ENCODE peak calls at places on chromosomes 2 and 18, in five cellular contexts. E is upper lobe of left lung, L is sigmoid colon, F is K562, Y is breast epithelium. A is an unnamed sample.

GRCh38 chr18:79782566-79783308 is 15.0 kb upstream of the KCNG2 start:
- DNase-seq in E (peak; percentile 10), L (peak; percentile 52), F (no peak), Y (no peak), A (no peak)

GRCh38 chr2:232689152-232689910 is 7.8 kb upstream of the GIGYF2 start:
- DNase-seq in E (no peak), L (no peak), F (no peak), Y (no peak), A (no peak)

GRCh38 chr2:58620127-58620526 is 379.0 kb upstream of the FANCL start:
- DNase-seq in E (no peak), L (no peak), F (no peak), Y (no peak), A (no peak)

GRCh38 chr2:181973379-181973778 is 12.3 kb upstream of the PPP1R1C start:
- DNase-seq in E (no peak), L (no peak), F (no peak), Y (no peak), A (no peak)

GRCh38 chr2:215970425-215970824 is 42.9 kb downstream of the MREG start:
- DNase-seq in E (no peak), L (no peak), F (no peak), Y (no peak), A (no peak)

GRCh38 chr2:133641497-133641896 is 73.2 kb upstream of the NCKAP5 start:
- DNase-seq in E (peak; percentile 52), L (no peak), F (no peak), Y (peak; percentile 89), A (no peak)

GRCh38 chr2:60558536-60558935 is 5.1 kb upstream of the BCL11A start:
- DNase-seq in E (no peak), L (no peak), F (no peak), Y (no peak), A (no peak)

GRCh38 chr2:173290518-173290917 is 64.2 kb upstream of the CDCA7 start:
- DNase-seq in E (no peak), L (no peak), F (no peak), Y (no peak), A (no peak)

GRCh38 chr2:47152803-47153202 is 2.3 kb downstream of the STPG4 start:
- DNase-seq in E (no peak), L (no peak), F (no peak), Y (no peak), A (no peak)

GRCh38 chr2:120670771-120671480 is 64.7 kb upstream of the GLI2 start:
- DNase-seq in E (no peak), L (peak; percentile 50), F (no peak), Y (no peak), A (no peak)

GRCh38 chr2:158202151-158202778 is 100.6 kb downstream of the UPP2 start:
- DNase-seq in E (no peak), L (no peak), F (no peak), Y (no peak), A (no peak)

GRCh38 chr2:145380436-145381017 is 860.6 kb upstream of the ZEB2 start:
- DNase-seq in E (no peak), L (no peak), F (no peak), Y (no peak), A (no peak)

GRCh38 chr2:233208382-233209116 is 42.9 kb upstream of the ATG16L1 start:
- DNase-seq in E (no peak), L (no peak), F (no peak), Y (no peak), A (no peak)

GRCh38 chr2:24362253-24362652 is 1.9 kb upstream of the ITSN2 start:
- DNase-seq in E (no peak), L (no peak), F (no peak), Y (no peak), A (no peak)

GRCh38 chr2:10028988-10029874 is 14.1 kb upstream of the KLF11 start:
- DNase-seq in E (peak; percentile 83), L (peak; percentile 82), F (peak; percentile 92), Y (no peak), A (peak; percentile 66)

GRCh38 chr2:192183296-192183695 is 11.4 kb downstream of the TMEFF2 start:
- DNase-seq in E (no peak), L (no peak), F (no peak), Y (no peak), A (no peak)

GRCh38 chr2:96887419-96888081 is 17.7 kb upstream of the SEMA4C start:
- DNase-seq in E (no peak), L (peak; percentile 90), F (no peak), Y (no peak), A (no peak)

GRCh38 chr2:188746727-188747126 is 227.4 kb upstream of the COL3A1 start:
- DNase-seq in E (no peak), L (no peak), F (no peak), Y (no peak), A (no peak)

GRCh38 chr2:17935242-17935885 is 56.9 kb downstream of the KCNS3 start:
- DNase-seq in E (no peak), L (no peak), F (no peak), Y (no peak), A (no peak)

GRCh38 chr18:51153659-51154371 is 43.7 kb downstream of the MEX3C start:
- DNase-seq in E (no peak), L (no peak), F (no peak), Y (no peak), A (peak; percentile 38)

GRCh38 chr18:28757466-28758008 is 580.6 kb upstream of the CDH2 start:
- DNase-seq in E (no peak), L (no peak), F (no peak), Y (no peak), A (no peak)

GRCh38 chr2:27932396-27932795 is 41.9 kb downstream of the BABAM2 start:
- DNase-seq in E (no peak), L (no peak), F (no peak), Y (no peak), A (no peak)

GRCh38 chr2:118589726-118590125 is 257.7 kb downstream of the EN1 start:
- DNase-seq in E (no peak), L (no peak), F (no peak), Y (no peak), A (no peak)

GRCh38 chr18:32937007-32937540 is 164.3 kb upstream of the KLHL14 start:
- DNase-seq in E (no peak), L (no peak), F (no peak), Y (no peak), A (no peak)

GRCh38 chr2:46164581-46165301 is 132.5 kb upstream of the EPAS1 start:
- DNase-seq in E (peak; percentile 39), L (peak; percentile 92), F (no peak), Y (no peak), A (no peak)

GRCh38 chr18:67924656-67925055 is 408.1 kb upstream of the DSEL start:
- DNase-seq in E (no peak), L (no peak), F (no peak), Y (no peak), A (no peak)

GRCh38 chr2:230866704-230867561 is 2.2 kb downstream of the ITM2C start:
- DNase-seq in E (peak; percentile 35), L (no peak), F (no peak), Y (no peak), A (no peak)

GRCh38 chr2:229665158-229665557 is 49.2 kb downstream of the DNER start:
- DNase-seq in E (no peak), L (no peak), F (no peak), Y (no peak), A (no peak)

GRCh38 chr2:112343827-112344585 is 68.6 kb downstream of the ZC3H6 start:
- DNase-seq in E (no peak), L (no peak), F (no peak), Y (no peak), A (no peak)

GRCh38 chr2:36753706-36754221 is 57.3 kb downstream of the VIT start:
- DNase-seq in E (no peak), L (no peak), F (no peak), Y (no peak), A (no peak)

GRCh38 chr2:31033032-31033431 is 105.2 kb downstream of the GALNT14 start:
- DNase-seq in E (no peak), L (no peak), F (no peak), Y (no peak), A (no peak)

GRCh38 chr2:230714122-230714453 is 1.4 kb downstream of the CAB39 start:
- DNase-seq in E (no peak), L (no peak), F (no peak), Y (no peak), A (no peak)

GRCh38 chr18:5284808-5285207 is 10.7 kb downstream of the ZBTB14 start:
- DNase-seq in E (no peak), L (no peak), F (no peak), Y (no peak), A (no peak)
- TF ChIP-seq POLR2AphosphoS5 in E (no peak), L (no peak), F (no peak), Y (no peak), A (no peak)

DNA sequence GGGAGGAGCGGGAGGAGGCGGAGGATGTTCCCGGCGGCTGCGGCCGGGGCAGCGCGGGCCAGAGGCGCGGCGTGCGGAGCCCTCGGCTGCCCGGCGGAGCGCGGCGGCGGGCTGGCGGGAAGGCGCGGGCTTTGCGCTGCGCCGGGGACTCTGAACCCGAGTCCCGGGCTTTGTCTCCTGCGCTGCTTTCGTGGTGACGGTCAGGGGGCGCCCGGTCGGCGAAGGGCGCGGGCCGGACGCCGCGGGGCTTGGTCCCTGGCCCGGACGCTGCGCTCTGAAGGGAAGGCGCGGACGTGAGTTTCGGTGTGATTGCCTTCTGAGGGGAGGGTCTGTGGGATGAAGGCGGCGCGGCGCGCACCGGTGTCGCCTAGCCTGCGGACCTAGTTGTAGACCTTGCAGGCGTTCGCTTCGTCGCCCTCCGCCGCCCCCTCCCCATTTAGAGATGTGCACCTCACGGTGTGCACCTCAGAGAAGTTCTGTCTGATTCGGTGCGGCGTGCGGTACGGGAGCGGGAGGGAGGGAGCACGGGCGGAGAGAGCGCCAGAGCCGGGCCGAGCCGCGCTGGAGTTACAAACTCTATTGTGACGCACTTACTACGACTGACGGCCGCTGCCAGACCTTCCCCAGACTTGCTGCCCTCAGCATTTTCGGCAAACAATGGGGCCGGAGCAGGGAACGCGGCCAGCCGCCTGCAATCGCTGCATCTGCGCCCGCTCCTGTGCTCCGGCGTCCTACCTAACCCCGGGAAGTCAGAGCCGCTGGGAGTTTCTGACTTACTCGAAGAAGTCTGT is 2.1 kb downstream of the BCL2L11 start:
- DNase-seq in E (peak; percentile 82), L (peak; percentile 94), F (no peak), Y (peak; percentile 90), A (no peak)
- TF ChIP-seq POLR2A in E (peak; percentile 63), L (no peak), F (no peak), Y (peak; percentile 33), A (no peak)

GRCh38 chr18:711693-712400 is 583 bp downstream of the ENOSF1 start:
- DNase-seq in E (peak; percentile 83), L (peak; percentile 95), F (peak; percentile 64), Y (peak; percentile 55), A (peak; percentile 40)
- TF ChIP-seq POLR2AphosphoS5 in E (peak; percentile 67), L (peak; percentile 83), F (no peak), Y (peak; percentile 88), A (peak; percentile 42)

DNA sequence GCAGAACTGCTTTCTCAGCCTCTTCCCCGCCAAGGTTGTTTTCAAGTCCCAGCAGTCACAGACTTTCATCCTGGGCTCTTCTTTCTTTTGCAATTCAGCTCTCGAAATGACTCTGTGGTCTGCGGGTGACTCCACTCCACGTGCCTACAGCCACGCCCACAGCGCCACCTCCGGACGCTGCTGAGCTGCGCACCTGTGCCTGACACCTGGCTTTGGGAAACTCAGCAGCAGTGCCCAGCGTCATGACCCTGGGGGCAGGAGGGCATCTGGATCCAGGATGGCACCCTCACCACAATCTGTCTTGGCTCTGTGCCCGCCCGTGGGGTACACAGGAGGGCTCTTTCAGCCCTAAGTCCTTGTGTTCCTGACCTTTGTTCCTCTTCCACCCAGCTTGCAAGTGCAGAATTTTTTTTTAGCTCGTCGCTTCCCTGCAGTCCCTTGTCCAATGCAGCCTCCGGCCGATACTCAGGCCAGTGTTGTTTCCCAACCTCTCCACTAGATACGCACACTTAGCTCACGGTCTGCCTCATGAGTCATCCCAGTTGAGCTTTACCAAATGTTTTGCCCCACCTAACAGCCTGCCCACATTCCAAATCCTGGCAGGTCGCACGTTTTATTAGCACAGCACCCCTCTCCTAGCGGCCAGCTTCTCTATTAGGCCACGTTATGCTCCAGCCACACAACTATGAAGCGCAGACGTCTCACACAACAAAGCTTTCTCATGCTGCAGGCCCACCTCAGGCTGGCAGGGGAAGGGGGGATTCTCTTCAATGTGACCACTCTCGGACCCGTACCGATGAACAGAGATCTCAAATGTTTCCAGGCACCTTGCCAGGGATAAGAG is 6.5 kb upstream of the CAPN10 start:
- DNase-seq in E (peak; percentile 91), L (peak; percentile 88), F (no peak), Y (no peak), A (no peak)
- TF ChIP-seq POLR2A in E (no peak), L (no peak), F (no peak), Y (no peak), A (no peak)

A was measured in GM12891.